ENCODE peak calls at places on chromosomes 2 and 18, in eight cellular contexts. S is breast epithelium, X is prostate gland, P is body of pancreas, O is Peyer's patch, D is A549, B is tibial nerve, R is HCT116. Q is an unnamed sample.

GRCh38 chr2:125398738-125399473 is 1257.1 kb upstream of the GYPC start:
- DNase-seq in X (no peak), S (no peak), B (no peak), R (no peak), P (no peak), O (no peak), D (peak; percentile 39), Q (no peak)

GRCh38 chr2:188314314-188315054 is 22.8 kb downstream of the GULP1 start:
- DNase-seq in O (no peak), S (no peak), D (no peak), X (no peak), P (no peak), B (no peak), R (no peak), Q (no peak)

GRCh38 chr2:48341556-48342133 is 188.3 kb upstream of the STON1 start:
- DNase-seq in S (no peak), D (peak; percentile 22), R (no peak), O (no peak), X (no peak), P (no peak), B (no peak), Q (no peak)

GRCh38 chr2:8633735-8634313 is 48.0 kb upstream of the ID2 start:
- DNase-seq in D (peak; percentile 97), X (no peak), O (no peak), B (no peak), S (no peak), R (peak; percentile 82), P (peak; percentile 30), Q (no peak)

GRCh38 chr18:30889582-30890301 is 152.8 kb downstream of the DSC3 start:
- DNase-seq in R (peak; percentile 23), S (no peak), D (peak; percentile 27), O (no peak), P (no peak), X (no peak), B (no peak), Q (no peak)

GRCh38 chr18:9974279-9974915 is 60.6 kb downstream of the VAPA start:
- DNase-seq in R (no peak), O (no peak), P (no peak), D (no peak), S (no peak), B (no peak), X (no peak), Q (no peak)

GRCh38 chr2:190344275-190344827 is 962 bp downstream of the INPP1 start:
- DNase-seq in B (peak; percentile 38), P (peak; percentile 45), R (no peak), X (peak; percentile 60), D (peak; percentile 71), S (peak; percentile 58), O (peak; percentile 83), Q (peak; percentile 48)

GRCh38 chr2:44906972-44907371 is 34.5 kb upstream of the SIX3 start:
- DNase-seq in R (no peak), B (no peak), P (no peak), X (no peak), O (no peak), D (no peak), S (no peak), Q (no peak)

GRCh38 chr18:3015851-3016250 is 2.9 kb upstream of the LPIN2 start:
- DNase-seq in S (no peak), P (no peak), R (no peak), X (no peak), B (no peak), O (no peak), D (no peak), Q (no peak)

GRCh38 chr2:232623768-232624553 is 9.4 kb upstream of the EFHD1 start:
- DNase-seq in D (no peak), O (no peak), S (no peak), P (no peak), R (no peak), B (no peak), X (no peak), Q (no peak)

GRCh38 chr2:26752636-26753035 is 11.4 kb upstream of the SLC35F6 start:
- DNase-seq in R (no peak), X (no peak), S (no peak), P (no peak), O (no peak), B (no peak), D (no peak), Q (no peak)

GRCh38 chr2:19711470-19712372 is 190.1 kb downstream of the TTC32 start:
- DNase-seq in X (no peak), P (no peak), S (peak; percentile 57), B (no peak), D (peak; percentile 89), R (peak; percentile 38), O (peak; percentile 49), Q (no peak)

GRCh38 chr2:160575363-160575762 is 81.8 kb upstream of the RBMS1 start:
- DNase-seq in R (no peak), S (no peak), P (no peak), D (no peak), O (no peak), B (no peak), X (no peak), Q (no peak)

GRCh38 chr2:42927334-42928160 is 135.2 kb upstream of the HAAO start:
- DNase-seq in S (no peak), B (no peak), R (no peak), O (no peak), P (no peak), X (no peak), D (no peak), Q (no peak)
- H3K4me1 ChIP-seq in S (peaks cover 86% of the 10 kb centered on the region), B (peaks cover 86% of the 10 kb centered on the region), R (peaks cover 21% of the 10 kb centered on the region), O (peaks cover 42% of the 10 kb centered on the region), P (peaks cover 79% of the 10 kb centered on the region), X (peaks cover 27% of the 10 kb centered on the region), D (peaks cover 41% of the 10 kb centered on the region), Q (peaks cover 93% of the 10 kb centered on the region)

GRCh38 chr2:36174920-36175319 is 180.7 kb upstream of the CRIM1 start:
- DNase-seq in X (no peak), P (no peak), O (no peak), D (no peak), R (no peak), S (no peak), B (no peak), Q (no peak)

GRCh38 chr2:36173760-36174362 is 181.7 kb upstream of the CRIM1 start:
- DNase-seq in B (no peak), R (no peak), P (no peak), S (peak; percentile 84), X (peak; percentile 22), D (no peak), O (no peak), Q (no peak)

GRCh38 chr2:36172828-36173227 is 182.8 kb upstream of the CRIM1 start:
- DNase-seq in O (no peak), P (no peak), S (no peak), R (no peak), X (no peak), D (no peak), B (no peak), Q (no peak)

GRCh38 chr2:36178384-36178783 is 177.2 kb upstream of the CRIM1 start:
- DNase-seq in P (no peak), O (no peak), B (no peak), R (no peak), X (no peak), D (no peak), S (no peak), Q (no peak)

GRCh38 chr2:36177282-36177681 is 178.3 kb upstream of the CRIM1 start:
- DNase-seq in B (no peak), X (no peak), O (no peak), S (no peak), D (no peak), R (no peak), P (no peak), Q (no peak)
- TF ChIP-seq POLR2A in B (no peak), X (no peak), O (no peak), S (no peak), D (no peak), R (no peak), P (no peak), Q (no peak)

GRCh38 chr2:108074945-108075344 is 88.6 kb downstream of the SLC5A7 start:
- DNase-seq in R (no peak), X (no peak), D (no peak), P (no peak), S (no peak), B (no peak), O (no peak), Q (no peak)
- H3K4me1 ChIP-seq in R (no peaks in the 10 kb centered on the region), X (no peaks in the 10 kb centered on the region), D (no peaks in the 10 kb centered on the region), P (no peaks in the 10 kb centered on the region), S (no peaks in the 10 kb centered on the region), B (no peaks in the 10 kb centered on the region), O (no peaks in the 10 kb centered on the region), Q (no peaks in the 10 kb centered on the region)

DNA sequence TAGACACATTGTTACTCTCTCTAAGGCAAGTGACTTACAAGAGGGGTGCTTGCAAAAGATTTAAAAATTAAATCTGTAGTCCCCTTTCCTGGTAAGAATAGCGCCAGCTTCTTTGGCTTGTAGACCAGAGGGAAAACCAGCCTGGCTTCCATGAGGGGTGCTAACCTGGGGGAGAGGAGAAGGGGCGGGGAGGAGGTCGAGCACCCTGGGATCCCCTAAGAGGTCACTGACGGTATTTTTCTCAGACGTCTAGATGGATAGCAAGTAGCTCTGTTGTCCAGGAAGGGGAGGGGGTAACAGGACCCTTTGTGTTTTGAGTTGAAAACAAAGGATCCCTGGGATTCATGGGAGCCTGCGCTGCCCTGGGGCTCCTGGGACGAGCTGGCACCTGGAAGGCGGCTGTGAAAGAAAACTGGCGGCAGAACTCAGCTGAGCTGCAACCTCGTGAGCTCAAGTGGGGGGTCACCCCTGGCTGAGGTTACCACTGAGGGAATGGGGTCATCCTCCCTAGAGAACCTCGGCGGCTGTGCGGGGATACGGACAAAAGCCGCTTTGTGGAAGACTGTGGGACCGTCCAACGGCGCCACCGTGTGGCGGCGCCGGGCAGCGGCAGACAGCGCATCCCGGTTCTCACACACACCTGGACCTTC is 37.8 kb upstream of the MRPL19 start:
- DNase-seq in D (peak; percentile 53), P (peak; percentile 78), S (peak; percentile 52), O (peak; percentile 80), B (peak; percentile 31), R (peak; percentile 24), X (peak; percentile 47), Q (peak; percentile 64)
- TF ChIP-seq POLR2A in D (no peak), P (no peak), S (no peak), O (no peak), B (no peak), R (no peak), X (no peak), Q (no peak)

GRCh38 chr2:120768112-120769048 is 32.7 kb downstream of the GLI2 start:
- DNase-seq in X (no peak), S (no peak), O (no peak), R (no peak), B (no peak), P (no peak), D (peak; percentile 26), Q (no peak)
- H3K4me1 ChIP-seq in X (no peaks in the 10 kb centered on the region), S (no peaks in the 10 kb centered on the region), O (no peaks in the 10 kb centered on the region), R (peaks cover 40% of the 10 kb centered on the region), B (peaks cover 16% of the 10 kb centered on the region), P (no peaks in the 10 kb centered on the region), D (peaks cover 70% of the 10 kb centered on the region), Q (peaks cover 17% of the 10 kb centered on the region)